ENCODE peak calls at places on chromosomes 7 and 10, in nine cellular contexts. One of them, this sample, is unnamed.

GRCh38 chr7:44387427-44387826 is 62.0 kb upstream of the CAMK2B start:
- DNase-seq in astrocyte of the spinal cord: no peak
- DNase-seq in foreskin fibroblast: no peak
- DNase-seq in RWPE1: no peak
- DNase-seq in Panc1: no peak
- DNase-seq in hepatocyte: no peak
- DNase-seq in dorsolateral prefrontal cortex: no peak
- DNase-seq in heart right ventricle: no peak
- DNase-seq in A549: no peak
- DNase-seq in this sample: no peak

GRCh38 chr7:149729983-149730801 is 43.2 kb downstream of the ZNF467 start:
- DNase-seq in Panc1: no peak
- DNase-seq in astrocyte of the spinal cord: no peak
- DNase-seq in heart right ventricle: peak; percentile 65
- DNase-seq in RWPE1: no peak
- DNase-seq in foreskin fibroblast: no peak
- DNase-seq in hepatocyte: no peak
- DNase-seq in dorsolateral prefrontal cortex: peak; percentile 73
- DNase-seq in A549: no peak
- DNase-seq in this sample: no peak

GRCh38 chr7:127047521-127047920 is 205.2 kb downstream of the GRM8 start:
- DNase-seq in dorsolateral prefrontal cortex: no peak
- DNase-seq in Panc1: no peak
- DNase-seq in foreskin fibroblast: no peak
- DNase-seq in astrocyte of the spinal cord: no peak
- DNase-seq in A549: no peak
- DNase-seq in RWPE1: no peak
- DNase-seq in hepatocyte: peak; percentile 11
- DNase-seq in heart right ventricle: no peak
- DNase-seq in this sample: no peak

GRCh38 chr10:244227-244626 is 109.0 kb downstream of the ZMYND11 start:
- DNase-seq in foreskin fibroblast: no peak
- DNase-seq in astrocyte of the spinal cord: no peak
- DNase-seq in heart right ventricle: no peak
- DNase-seq in hepatocyte: no peak
- DNase-seq in Panc1: no peak
- DNase-seq in A549: no peak
- DNase-seq in dorsolateral prefrontal cortex: no peak
- DNase-seq in RWPE1: no peak
- DNase-seq in this sample: no peak

GRCh38 chr10:124091646-124092269 is 1.6 kb downstream of the CHST15 start:
- DNase-seq in Panc1: no peak
- DNase-seq in dorsolateral prefrontal cortex: peak; percentile 64
- DNase-seq in A549: peak; percentile 21
- DNase-seq in heart right ventricle: peak; percentile 23
- DNase-seq in hepatocyte: peak; percentile 49
- DNase-seq in RWPE1: peak; percentile 52
- DNase-seq in foreskin fibroblast: peak; percentile 11
- DNase-seq in astrocyte of the spinal cord: peak; percentile 32
- DNase-seq in this sample: peak; percentile 41

GRCh38 chr7:114708646-114709045 is 213.2 kb upstream of the MDFIC start:
- DNase-seq in A549: no peak
- DNase-seq in heart right ventricle: no peak
- DNase-seq in hepatocyte: no peak
- DNase-seq in dorsolateral prefrontal cortex: no peak
- DNase-seq in RWPE1: no peak
- DNase-seq in astrocyte of the spinal cord: no peak
- DNase-seq in Panc1: no peak
- DNase-seq in foreskin fibroblast: no peak
- DNase-seq in this sample: no peak

GRCh38 chr7:102912742-102913141 is at the start of gene LRRC17:
- DNase-seq in astrocyte of the spinal cord: peak; percentile 97
- DNase-seq in foreskin fibroblast: peak; percentile 87
- DNase-seq in heart right ventricle: peak; percentile 64
- DNase-seq in hepatocyte: peak; percentile 67
- DNase-seq in A549: no peak
- DNase-seq in RWPE1: no peak
- DNase-seq in Panc1: no peak
- DNase-seq in dorsolateral prefrontal cortex: no peak
- DNase-seq in this sample: no peak

GRCh38 chr10:92691591-92692084 is 1.9 kb downstream of the HHEX start:
- DNase-seq in hepatocyte: no peak
- DNase-seq in dorsolateral prefrontal cortex: no peak
- DNase-seq in heart right ventricle: peak; percentile 67
- DNase-seq in RWPE1: no peak
- DNase-seq in astrocyte of the spinal cord: no peak
- DNase-seq in Panc1: no peak
- DNase-seq in foreskin fibroblast: no peak
- DNase-seq in A549: no peak
- DNase-seq in this sample: no peak

GRCh38 chr7:132276986-132277716 is 299.1 kb downstream of the PLXNA4 start:
- DNase-seq in Panc1: no peak
- DNase-seq in heart right ventricle: no peak
- DNase-seq in RWPE1: no peak
- DNase-seq in dorsolateral prefrontal cortex: no peak
- DNase-seq in hepatocyte: no peak
- DNase-seq in foreskin fibroblast: peak; percentile 20
- DNase-seq in astrocyte of the spinal cord: no peak
- DNase-seq in A549: peak; percentile 77
- DNase-seq in this sample: peak; percentile 22

GRCh38 chr7:151415375-151416112 is 5.7 kb upstream of the WDR86 start:
- DNase-seq in heart right ventricle: no peak
- DNase-seq in A549: no peak
- DNase-seq in dorsolateral prefrontal cortex: no peak
- DNase-seq in hepatocyte: peak; percentile 38
- DNase-seq in Panc1: no peak
- DNase-seq in foreskin fibroblast: peak; percentile 51
- DNase-seq in astrocyte of the spinal cord: no peak
- DNase-seq in RWPE1: peak; percentile 44
- DNase-seq in this sample: peak; percentile 74

GRCh38 chr7:154427527-154427926 is 375.3 kb downstream of the DPP6 start:
- DNase-seq in foreskin fibroblast: no peak
- DNase-seq in heart right ventricle: no peak
- DNase-seq in hepatocyte: no peak
- DNase-seq in astrocyte of the spinal cord: no peak
- DNase-seq in RWPE1: no peak
- DNase-seq in dorsolateral prefrontal cortex: no peak
- DNase-seq in A549: no peak
- DNase-seq in Panc1: no peak
- DNase-seq in this sample: no peak

GRCh38 chr7:2613926-2614613 is 17.7 kb upstream of the TTYH3 start:
- DNase-seq in dorsolateral prefrontal cortex: no peak
- DNase-seq in foreskin fibroblast: no peak
- DNase-seq in hepatocyte: no peak
- DNase-seq in heart right ventricle: no peak
- DNase-seq in A549: no peak
- DNase-seq in Panc1: no peak
- DNase-seq in RWPE1: no peak
- DNase-seq in astrocyte of the spinal cord: no peak
- DNase-seq in this sample: no peak

GRCh38 chr7:107408349-107408748 is 61.5 kb upstream of the GPR22 start:
- DNase-seq in heart right ventricle: no peak
- DNase-seq in RWPE1: no peak
- DNase-seq in dorsolateral prefrontal cortex: no peak
- DNase-seq in astrocyte of the spinal cord: no peak
- DNase-seq in foreskin fibroblast: no peak
- DNase-seq in A549: no peak
- DNase-seq in Panc1: no peak
- DNase-seq in hepatocyte: no peak
- DNase-seq in this sample: no peak

GRCh38 chr10:86944031-86944419 is 13.4 kb downstream of the MMRN2 start:
- DNase-seq in foreskin fibroblast: no peak
- DNase-seq in heart right ventricle: no peak
- DNase-seq in Panc1: no peak
- DNase-seq in astrocyte of the spinal cord: no peak
- DNase-seq in dorsolateral prefrontal cortex: no peak
- DNase-seq in RWPE1: no peak
- DNase-seq in A549: no peak
- DNase-seq in hepatocyte: no peak
- DNase-seq in this sample: no peak

DNA sequence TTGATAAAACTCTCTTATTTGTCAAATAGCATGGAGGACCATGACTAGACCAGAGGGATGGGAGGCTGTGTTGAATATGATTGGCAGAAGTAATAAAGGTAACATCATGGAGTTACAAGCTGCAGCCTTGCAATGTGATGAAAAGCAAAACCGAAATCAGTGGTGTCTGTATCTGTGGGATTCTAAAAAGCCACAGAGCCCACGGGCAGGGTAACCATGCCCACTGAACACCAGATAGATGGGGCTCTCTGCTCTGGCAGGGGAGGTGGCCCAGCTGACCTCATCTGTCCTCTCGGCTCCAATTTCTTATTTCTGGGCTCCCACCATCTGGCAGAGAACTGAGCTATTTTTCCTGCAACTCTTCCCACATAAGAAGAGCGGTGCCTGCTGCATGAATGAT is 1072.2 kb downstream of the GATA3 start:
- DNase-seq in heart right ventricle: no peak
- DNase-seq in Panc1: no peak
- DNase-seq in astrocyte of the spinal cord: no peak
- DNase-seq in hepatocyte: no peak
- DNase-seq in RWPE1: no peak
- DNase-seq in dorsolateral prefrontal cortex: no peak
- DNase-seq in A549: no peak
- DNase-seq in foreskin fibroblast: no peak
- DNase-seq in this sample: no peak
- TF ChIP-seq CTCF in heart right ventricle: no peak
- TF ChIP-seq CTCF in Panc1: no peak
- TF ChIP-seq CTCF in astrocyte of the spinal cord: no peak
- TF ChIP-seq CTCF in hepatocyte: no peak
- TF ChIP-seq CTCF in RWPE1: no peak
- TF ChIP-seq CTCF in dorsolateral prefrontal cortex: no peak
- TF ChIP-seq CTCF in A549: no peak
- TF ChIP-seq CTCF in foreskin fibroblast: no peak
- TF ChIP-seq CTCF in this sample: no peak

GRCh38 chr7:22723642-22724041 is 3.4 kb upstream of the IL6 start:
- DNase-seq in astrocyte of the spinal cord: no peak
- DNase-seq in RWPE1: no peak
- DNase-seq in foreskin fibroblast: peak; percentile 48
- DNase-seq in Panc1: no peak
- DNase-seq in A549: no peak
- DNase-seq in hepatocyte: no peak
- DNase-seq in dorsolateral prefrontal cortex: no peak
- DNase-seq in heart right ventricle: no peak
- DNase-seq in this sample: no peak

GRCh38 chr7:22726345-22726848 is 603 bp upstream of the IL6 start:
- DNase-seq in RWPE1: peak; percentile 74
- DNase-seq in astrocyte of the spinal cord: peak; percentile 92
- DNase-seq in heart right ventricle: peak; percentile 42
- DNase-seq in foreskin fibroblast: peak; percentile 57
- DNase-seq in hepatocyte: peak; percentile 81
- DNase-seq in dorsolateral prefrontal cortex: peak; percentile 41
- DNase-seq in Panc1: no peak
- DNase-seq in A549: peak; percentile 76
- DNase-seq in this sample: peak; percentile 77

GRCh38 chr7:22726849-22727792 is at the start of gene IL6:
- DNase-seq in Panc1: no peak
- DNase-seq in astrocyte of the spinal cord: peak; percentile 96
- DNase-seq in heart right ventricle: peak; percentile 84
- DNase-seq in dorsolateral prefrontal cortex: peak; percentile 59
- DNase-seq in A549: no peak
- DNase-seq in hepatocyte: peak; percentile 83
- DNase-seq in foreskin fibroblast: peak; percentile 89
- DNase-seq in RWPE1: peak; percentile 58
- DNase-seq in this sample: peak; percentile 84

GRCh38 chr7:22724861-22725260 is 2.1 kb upstream of the IL6 start:
- DNase-seq in A549: no peak
- DNase-seq in hepatocyte: no peak
- DNase-seq in astrocyte of the spinal cord: no peak
- DNase-seq in RWPE1: no peak
- DNase-seq in Panc1: no peak
- DNase-seq in foreskin fibroblast: no peak
- DNase-seq in dorsolateral prefrontal cortex: no peak
- DNase-seq in heart right ventricle: no peak
- DNase-seq in this sample: no peak

DNA sequence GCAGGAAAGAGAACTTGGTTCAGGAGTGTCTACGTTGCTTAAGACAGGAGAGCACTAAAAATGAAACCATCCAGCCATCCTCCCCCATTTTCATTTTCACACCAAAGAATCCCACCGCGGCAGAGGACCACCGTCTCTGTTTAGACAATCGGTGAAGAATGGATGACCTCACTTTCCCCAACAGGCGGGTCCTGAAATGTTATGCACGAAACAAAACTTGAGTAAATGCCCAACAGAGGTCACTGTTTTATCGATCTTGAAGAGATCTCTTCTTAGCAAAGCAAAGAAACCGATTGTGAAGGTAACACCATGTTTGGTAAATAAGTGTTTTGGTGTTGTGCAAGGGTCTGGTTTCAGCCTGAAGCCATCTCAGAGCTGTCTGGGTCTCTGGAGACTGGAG is 1.4 kb upstream of the IL6 start:
- DNase-seq in foreskin fibroblast: no peak
- DNase-seq in A549: no peak
- DNase-seq in astrocyte of the spinal cord: peak; percentile 22
- DNase-seq in RWPE1: no peak
- DNase-seq in hepatocyte: no peak
- DNase-seq in Panc1: no peak
- DNase-seq in heart right ventricle: no peak
- DNase-seq in dorsolateral prefrontal cortex: no peak
- DNase-seq in this sample: no peak
- TF ChIP-seq CTCF in foreskin fibroblast: no peak
- TF ChIP-seq CTCF in A549: peak; percentile 24
- TF ChIP-seq CTCF in astrocyte of the spinal cord: no peak
- TF ChIP-seq CTCF in RWPE1: no peak
- TF ChIP-seq CTCF in hepatocyte: peak; percentile 24
- TF ChIP-seq CTCF in Panc1: no peak
- TF ChIP-seq CTCF in heart right ventricle: no peak
- TF ChIP-seq CTCF in dorsolateral prefrontal cortex: no peak
- TF ChIP-seq CTCF in this sample: no peak

DNA sequence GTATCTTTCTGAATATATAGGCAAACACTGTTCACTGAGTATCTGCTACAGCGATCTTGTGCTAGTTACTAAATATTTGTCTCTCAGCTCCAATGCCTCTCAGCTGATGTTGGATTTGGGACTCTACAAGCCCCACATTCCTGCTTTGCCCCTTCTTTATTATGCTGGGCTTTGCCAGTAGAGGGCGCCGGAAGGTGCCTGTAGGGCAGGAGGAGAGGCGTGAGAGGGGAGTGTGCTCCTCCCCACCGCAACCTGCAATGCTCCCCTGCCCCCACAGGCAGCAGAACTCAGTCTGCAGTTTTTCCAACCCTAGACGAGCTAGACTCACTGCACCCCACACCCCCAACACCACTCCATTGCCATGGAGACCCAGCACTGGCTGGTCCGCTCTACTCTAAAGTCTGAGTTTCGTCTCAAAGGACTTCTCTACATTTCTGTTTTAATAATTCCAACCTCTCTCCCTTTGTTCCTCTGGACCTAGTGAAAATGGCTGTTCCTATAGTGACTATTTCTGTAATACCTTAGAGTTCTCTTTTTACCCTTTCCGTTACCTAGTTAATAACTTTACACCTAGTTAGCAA is 337.6 kb downstream of the CCSER2 start:
- DNase-seq in dorsolateral prefrontal cortex: no peak
- DNase-seq in heart right ventricle: no peak
- DNase-seq in RWPE1: peak; percentile 13
- DNase-seq in A549: peak; percentile 15
- DNase-seq in hepatocyte: peak; percentile 23
- DNase-seq in astrocyte of the spinal cord: no peak
- DNase-seq in Panc1: no peak
- DNase-seq in foreskin fibroblast: no peak
- DNase-seq in this sample: peak; percentile 15
- TF ChIP-seq CTCF in dorsolateral prefrontal cortex: no peak
- TF ChIP-seq CTCF in heart right ventricle: peak; percentile 32
- TF ChIP-seq CTCF in RWPE1: peak; percentile 14
- TF ChIP-seq CTCF in A549: peak; percentile 33
- TF ChIP-seq CTCF in hepatocyte: peak; percentile 30
- TF ChIP-seq CTCF in astrocyte of the spinal cord: no peak
- TF ChIP-seq CTCF in Panc1: peak; percentile 83
- TF ChIP-seq CTCF in foreskin fibroblast: no peak
- TF ChIP-seq CTCF in this sample: peak; percentile 92

GRCh38 chr10:133257489-133258065 is 19.1 kb downstream of the ADAM8 start:
- DNase-seq in A549: peak; percentile 87
- DNase-seq in astrocyte of the spinal cord: peak; percentile 26
- DNase-seq in heart right ventricle: peak; percentile 59
- DNase-seq in hepatocyte: peak; percentile 78
- DNase-seq in RWPE1: no peak
- DNase-seq in Panc1: no peak
- DNase-seq in foreskin fibroblast: peak; percentile 39
- DNase-seq in dorsolateral prefrontal cortex: no peak
- DNase-seq in this sample: peak; percentile 58
- TF ChIP-seq CTCF in A549: peak; percentile 66
- TF ChIP-seq CTCF in astrocyte of the spinal cord: peak; percentile 46
- TF ChIP-seq CTCF in heart right ventricle: peak; percentile 47
- TF ChIP-seq CTCF in hepatocyte: peak; percentile 45
- TF ChIP-seq CTCF in RWPE1: peak; percentile 62
- TF ChIP-seq CTCF in Panc1: peak; percentile 95
- TF ChIP-seq CTCF in foreskin fibroblast: peak; percentile 32
- TF ChIP-seq CTCF in dorsolateral prefrontal cortex: no peak
- TF ChIP-seq CTCF in this sample: peak; percentile 36

This sample was measured in mammary epithelial cell.